ENCODE peak calls at places on chromosomes 5 and 9, in five cellular contexts. V is progenitor cell of endocrine pancreas; W is CD8-positive, alpha-beta T cell; O is body of pancreas; S is GM06990. J is an unnamed sample.

GRCh38 chr5:143016777-143017374 is 246.7 kb downstream of the ARHGAP26 start:
- DNase-seq in V (no peak), W (no peak), O (no peak), S (no peak), J (no peak)

GRCh38 chr5:77356740-77357139 is 135.4 kb downstream of the WDR41 start:
- DNase-seq in V (no peak), W (no peak), O (no peak), S (peak; percentile 65), J (no peak)

GRCh38 chr9:124205686-124206352 is 51.9 kb upstream of the NEK6 start:
- DNase-seq in V (no peak), W (no peak), O (no peak), S (no peak), J (no peak)

GRCh38 chr9:17402309-17402708 is 176.6 kb upstream of the SH3GL2 start:
- DNase-seq in V (no peak), W (no peak), O (no peak), S (no peak), J (no peak)

GRCh38 chr5:31270396-31270795 is 76.9 kb downstream of the CDH6 start:
- DNase-seq in V (no peak), W (no peak), O (no peak), S (no peak), J (no peak)

GRCh38 chr9:18331808-18332209 is 142.1 kb upstream of the ADAMTSL1 start:
- DNase-seq in V (no peak), W (no peak), O (no peak), S (no peak), J (no peak)

GRCh38 chr9:94812343-94812742 is 85.8 kb downstream of the AOPEP start:
- DNase-seq in V (no peak), W (no peak), O (no peak), S (no peak), J (no peak)

GRCh38 chr5:36945687-36946086 is 69.1 kb downstream of the NIPBL start:
- DNase-seq in V (no peak), W (no peak), O (no peak), S (no peak), J (no peak)

GRCh38 chr9:16673171-16673570 is 197.3 kb downstream of the BNC2 start:
- DNase-seq in V (no peak), W (no peak), O (no peak), S (no peak), J (no peak)

GRCh38 chr5:37839441-37840035 is 303 bp downstream of the GDNF start:
- DNase-seq in V (peak; percentile 25), W (no peak), O (no peak), S (peak; percentile 7), J (peak; percentile 74)

GRCh38 chr9:13952906-13953305 is 361.0 kb downstream of the NFIB start:
- DNase-seq in V (no peak), W (no peak), O (no peak), S (no peak), J (no peak)

GRCh38 chr5:38263983-38264382 is 5.6 kb downstream of the EGFLAM start:
- DNase-seq in V (no peak), W (no peak), O (no peak), S (no peak), J (no peak)

GRCh38 chr5:36447776-36448175 is 146.1 kb upstream of the RANBP3L start:
- DNase-seq in V (no peak), W (no peak), O (no peak), S (no peak), J (no peak)

GRCh38 chr9:91411096-91411771 is 12.4 kb downstream of the NFIL3 start:
- DNase-seq in V (no peak), W (no peak), O (no peak), S (no peak), J (no peak)

GRCh38 chr9:751137-752051 is 90.1 kb upstream of the DMRT1 start:
- DNase-seq in V (no peak), W (no peak), O (no peak), S (no peak), J (no peak)

GRCh38 chr5:107869459-107870115 is 198.8 kb upstream of the EFNA5 start:
- DNase-seq in V (no peak), W (no peak), O (no peak), S (no peak), J (no peak)

GRCh38 chr5:55481293-55481900 is 53.4 kb downstream of the PLPP1 start:
- DNase-seq in V (no peak), W (no peak), O (no peak), S (no peak), J (no peak)

GRCh38 chr9:130659699-130660248 is 4.6 kb upstream of the PRDM12 start:
- DNase-seq in V (no peak), W (no peak), O (no peak), S (no peak), J (no peak)

GRCh38 chr5:168015506-168015905 is 275.9 kb upstream of the WWC1 start:
- DNase-seq in V (no peak), W (no peak), O (no peak), S (no peak), J (no peak)

GRCh38 chr5:95783661-95784060 is 38.9 kb downstream of the GLRX start:
- DNase-seq in V (no peak), W (no peak), O (no peak), S (no peak), J (no peak)

GRCh38 chr5:91302958-91303357 is 80.2 kb downstream of the ARRDC3 start:
- DNase-seq in V (no peak), W (no peak), O (no peak), S (no peak), J (no peak)

GRCh38 chr5:56279979-56280378 is 46.8 kb upstream of the ANKRD55 start:
- DNase-seq in V (no peak), W (no peak), O (no peak), S (no peak), J (no peak)

GRCh38 chr5:77606279-77606678 is 32.2 kb downstream of the OTP start:
- DNase-seq in V (no peak), W (no peak), O (no peak), S (no peak), J (no peak)

GRCh38 chr5:96433066-96433447 is at the start of gene PCSK1:
- DNase-seq in V (no peak), W (no peak), O (no peak), S (no peak), J (no peak)

GRCh38 chr9:16652511-16653101 is 217.9 kb downstream of the BNC2 start:
- DNase-seq in V (no peak), W (no peak), O (no peak), S (no peak), J (no peak)

GRCh38 chr5:138391859-138392386 is 39.4 kb downstream of the KDM3B start:
- DNase-seq in V (no peak), W (no peak), O (no peak), S (no peak), J (no peak)

GRCh38 chr5:72280655-72281069 is 39.4 kb downstream of the MRPS27 start:
- DNase-seq in V (no peak), W (no peak), O (no peak), S (no peak), J (no peak)
- TF ChIP-seq CTCF in V (peak; percentile 47), W (no peak), O (no peak), S (peak; percentile 54), J (peak; percentile 71)

GRCh38 chr9:27408523-27408922 is 111.6 kb upstream of the EQTN start:
- DNase-seq in V (no peak), W (no peak), O (no peak), S (no peak), J (no peak)
- TF ChIP-seq CTCF in V (no peak), W (no peak), O (no peak), S (no peak), J (no peak)

GRCh38 chr5:173629628-173630027 is 13.2 kb upstream of the BOD1 start:
- DNase-seq in V (peak; percentile 18), W (no peak), O (no peak), S (peak; percentile 24), J (no peak)
- TF ChIP-seq CTCF in V (peak; percentile 44), W (no peak), O (no peak), S (peak; percentile 76), J (peak; percentile 59)

GRCh38 chr9:83991355-83991754 is 10.8 kb downstream of the RMI1 start:
- DNase-seq in V (no peak), W (no peak), O (no peak), S (no peak), J (no peak)

GRCh38 chr9:83986765-83987401 is 6.3 kb downstream of the RMI1 start:
- DNase-seq in V (no peak), W (no peak), O (peak; percentile 34), S (no peak), J (no peak)

GRCh38 chr9:83988411-83988810 is 7.8 kb downstream of the RMI1 start:
- DNase-seq in V (no peak), W (no peak), O (no peak), S (no peak), J (no peak)

GRCh38 chr9:83986223-83986622 is 5.6 kb downstream of the RMI1 start:
- DNase-seq in V (no peak), W (no peak), O (no peak), S (no peak), J (no peak)

DNA sequence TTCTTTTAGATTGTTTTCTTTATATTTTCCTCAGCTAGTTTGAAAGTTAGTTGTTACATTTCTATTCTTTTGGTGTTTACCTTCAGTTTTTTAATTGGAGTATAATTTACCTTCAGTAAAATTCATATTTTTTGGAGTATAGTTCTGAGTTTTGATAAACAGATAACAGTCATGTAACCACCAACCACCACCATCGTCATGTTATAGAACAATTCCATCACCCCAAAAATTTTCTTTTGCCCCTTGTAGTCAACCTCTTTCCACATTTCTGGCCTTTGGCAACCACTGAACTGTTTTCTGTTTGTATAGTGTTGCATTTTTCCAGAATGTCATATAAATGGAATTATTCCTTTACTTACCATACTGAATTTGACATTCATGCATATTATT is 6.8 kb downstream of the RMI1 start:
- DNase-seq in V (no peak), W (no peak), O (no peak), S (no peak), J (no peak)
- TF ChIP-seq CTCF in V (no peak), W (no peak), O (no peak), S (no peak), J (no peak)

GRCh38 chr5:448061-448765 is 5.2 kb downstream of the EXOC3 start:
- DNase-seq in V (no peak), W (no peak), O (peak; percentile 10), S (no peak), J (no peak)

GRCh38 chr5:445591-445990 is 2.6 kb downstream of the EXOC3 start:
- DNase-seq in V (no peak), W (no peak), O (peak; percentile 5), S (no peak), J (no peak)

GRCh38 chr5:446066-446725 is 3.2 kb downstream of the EXOC3 start:
- DNase-seq in V (no peak), W (no peak), O (peak; percentile 5), S (no peak), J (no peak)

GRCh38 chr5:447501-447900 is 4.5 kb downstream of the EXOC3 start:
- DNase-seq in V (no peak), W (no peak), O (peak; percentile 8), S (no peak), J (no peak)

GRCh38 chr5:446864-447263 is 3.9 kb downstream of the EXOC3 start:
- DNase-seq in V (no peak), W (no peak), O (peak; percentile 11), S (no peak), J (no peak)
- TF ChIP-seq CTCF in V (peak; percentile 67), W (peak; percentile 57), O (peak; percentile 47), S (peak; percentile 62), J (peak; percentile 78)

J was measured in type B pancreatic cell.